ENCODE peak calls at places on chromosomes 6 and 20, in nine cellular contexts. J, K, F, B, N, O, Y, S and Z are unnamed samples.

GRCh38 chr20:1391640-1392442 is 1.0 kb downstream of the FKBP1A start:
- DNase-seq in J (no peak), K (peak), F (no peak), B (no peak), N (peak), O (peak), Y (no peak), S (peak), Z (no peak)

GRCh38 chr6:153092082-153093013 is 38.7 kb downstream of the RGS17 start:
- DNase-seq in J (no peak), K (peak), F (peak), B (no peak), N (no peak), O (no peak), Y (peak), S (no peak), Z (no peak)

GRCh38 chr6:150347845-150348244 is 21.0 kb upstream of the IYD start:
- DNase-seq in J (no peak), K (no peak), F (no peak), B (no peak), N (no peak), O (no peak), Y (no peak), S (peak), Z (no peak)

GRCh38 chr20:9515211-9515580 is 806 bp downstream of the LAMP5 start:
- DNase-seq in J (no peak), K (no peak), F (no peak), B (no peak), N (no peak), O (no peak), Y (no peak), S (no peak), Z (no peak)

GRCh38 chr20:41738584-41739193 is 120.5 kb upstream of the CHD6 start:
- DNase-seq in J (no peak), K (peak), F (no peak), B (no peak), N (peak), O (peak), Y (no peak), S (peak), Z (no peak)

GRCh38 chr6:71459162-71459561 is 170.6 kb downstream of the OGFRL1 start:
- DNase-seq in J (no peak), K (no peak), F (no peak), B (no peak), N (no peak), O (no peak), Y (no peak), S (no peak), Z (no peak)

GRCh38 chr6:45946887-45947286 is 68.8 kb downstream of the CLIC5 start:
- DNase-seq in J (no peak), K (peak), F (no peak), B (no peak), N (no peak), O (no peak), Y (no peak), S (no peak), Z (no peak)

GRCh38 chr6:524803-525202 is 132.1 kb downstream of the HUS1B start:
- DNase-seq in J (no peak), K (no peak), F (no peak), B (no peak), N (no peak), O (no peak), Y (no peak), S (peak), Z (no peak)

GRCh38 chr20:45998337-45998736 is 10.4 kb upstream of the MMP9 start:
- DNase-seq in J (peak), K (no peak), F (no peak), B (no peak), N (peak), O (no peak), Y (no peak), S (no peak), Z (no peak)

GRCh38 chr6:31791324-31792089 is 4.0 kb downstream of the VARS1 start:
- DNase-seq in J (no peak), K (peak), F (no peak), B (no peak), N (peak), O (no peak), Y (no peak), S (peak), Z (peak)

GRCh38 chr6:150380256-150380655 is 11.4 kb downstream of the IYD start:
- DNase-seq in J (no peak), K (peak), F (no peak), B (no peak), N (no peak), O (no peak), Y (peak), S (no peak), Z (no peak)

GRCh38 chr6:54132587-54132986 is 21.3 kb downstream of the MLIP start:
- DNase-seq in J (no peak), K (no peak), F (no peak), B (no peak), N (no peak), O (no peak), Y (no peak), S (no peak), Z (no peak)

GRCh38 chr6:27809939-27810767 is 102.0 kb downstream of the OR2B2 start:
- DNase-seq in J (peak), K (peak), F (peak), B (peak), N (peak), O (peak), Y (peak), S (peak), Z (peak)

GRCh38 chr20:25223179-25223661 is 24.7 kb upstream of the PYGB start:
- DNase-seq in J (no peak), K (peak), F (peak), B (no peak), N (no peak), O (peak), Y (peak), S (peak), Z (no peak)

GRCh38 chr6:128963561-128963960 is 80.6 kb downstream of the LAMA2 start:
- DNase-seq in J (no peak), K (no peak), F (peak), B (no peak), N (no peak), O (no peak), Y (no peak), S (no peak), Z (no peak)

GRCh38 chr6:159036673-159037072 is 8.1 kb downstream of the TAGAP start:
- DNase-seq in J (no peak), K (no peak), F (no peak), B (no peak), N (no peak), O (no peak), Y (no peak), S (no peak), Z (no peak)

GRCh38 chr6:167734662-167735497 is 91.8 kb upstream of the AFDN start:
- DNase-seq in J (peak), K (no peak), F (no peak), B (no peak), N (no peak), O (no peak), Y (no peak), S (no peak), Z (no peak)

GRCh38 chr20:17878912-17879602 is 89.5 kb downstream of the SNX5 start:
- DNase-seq in J (peak), K (no peak), F (no peak), B (no peak), N (no peak), O (no peak), Y (no peak), S (peak), Z (no peak)

GRCh38 chr6:163284151-163284550 is 130.4 kb upstream of the QKI start:
- DNase-seq in J (no peak), K (no peak), F (no peak), B (no peak), N (peak), O (no peak), Y (no peak), S (no peak), Z (no peak)

GRCh38 chr6:25911359-25911758 is 19.1 kb downstream of the SLC17A2 start:
- DNase-seq in J (no peak), K (no peak), F (no peak), B (no peak), N (no peak), O (no peak), Y (no peak), S (no peak), Z (no peak)

GRCh38 chr20:62370115-62370806 is 3.1 kb upstream of the LAMA5 start:
- DNase-seq in J (no peak), K (peak), F (no peak), B (no peak), N (peak), O (no peak), Y (peak), S (no peak), Z (no peak)

GRCh38 chr6:26300359-26300758 is 64.6 kb upstream of the BTN3A2 start:
- DNase-seq in J (no peak), K (peak), F (no peak), B (no peak), N (no peak), O (no peak), Y (no peak), S (no peak), Z (no peak)

GRCh38 chr6:35077713-35078105 is 63.4 kb downstream of the TCP11 start:
- DNase-seq in J (peak), K (no peak), F (no peak), B (peak), N (no peak), O (no peak), Y (no peak), S (no peak), Z (no peak)

GRCh38 chr6:130967502-130968469 is 95.3 kb downstream of the EPB41L2 start:
- DNase-seq in J (no peak), K (peak), F (no peak), B (no peak), N (no peak), O (no peak), Y (no peak), S (no peak), Z (no peak)

GRCh38 chr6:501891-502601 is 110.5 kb downstream of the IRF4 start:
- DNase-seq in J (no peak), K (peak), F (no peak), B (no peak), N (no peak), O (no peak), Y (no peak), S (no peak), Z (no peak)

GRCh38 chr6:111994791-111995190 is 59.1 kb upstream of the CCN6 start:
- DNase-seq in J (no peak), K (no peak), F (no peak), B (no peak), N (no peak), O (no peak), Y (no peak), S (no peak), Z (no peak)

GRCh38 chr6:118750143-118750542 is 98.8 kb upstream of the CEP85L start:
- DNase-seq in J (no peak), K (no peak), F (no peak), B (no peak), N (no peak), O (no peak), Y (no peak), S (no peak), Z (no peak)

GRCh38 chr6:36067374-36068011 is 39.9 kb downstream of the MAPK14 start:
- DNase-seq in J (no peak), K (no peak), F (no peak), B (no peak), N (no peak), O (no peak), Y (peak), S (no peak), Z (no peak)

GRCh38 chr6:141484726-141485125 is 648.0 kb upstream of the GJE1 start:
- DNase-seq in J (no peak), K (peak), F (no peak), B (no peak), N (peak), O (no peak), Y (no peak), S (peak), Z (no peak)

GRCh38 chr6:101011165-101011564 is 130.0 kb upstream of the ASCC3 start:
- DNase-seq in J (no peak), K (no peak), F (no peak), B (no peak), N (no peak), O (no peak), Y (no peak), S (peak), Z (no peak)

GRCh38 chr20:36538026-36538764 is 3.1 kb upstream of the MYL9 start:
- DNase-seq in J (peak), K (peak), F (no peak), B (no peak), N (no peak), O (no peak), Y (no peak), S (no peak), Z (no peak)
- TF ChIP-seq CTCF in J (no peak), K (no peak), F (no peak), B (no peak), N (no peak), O (no peak), Y (no peak), S (no peak), Z (no peak)

DNA sequence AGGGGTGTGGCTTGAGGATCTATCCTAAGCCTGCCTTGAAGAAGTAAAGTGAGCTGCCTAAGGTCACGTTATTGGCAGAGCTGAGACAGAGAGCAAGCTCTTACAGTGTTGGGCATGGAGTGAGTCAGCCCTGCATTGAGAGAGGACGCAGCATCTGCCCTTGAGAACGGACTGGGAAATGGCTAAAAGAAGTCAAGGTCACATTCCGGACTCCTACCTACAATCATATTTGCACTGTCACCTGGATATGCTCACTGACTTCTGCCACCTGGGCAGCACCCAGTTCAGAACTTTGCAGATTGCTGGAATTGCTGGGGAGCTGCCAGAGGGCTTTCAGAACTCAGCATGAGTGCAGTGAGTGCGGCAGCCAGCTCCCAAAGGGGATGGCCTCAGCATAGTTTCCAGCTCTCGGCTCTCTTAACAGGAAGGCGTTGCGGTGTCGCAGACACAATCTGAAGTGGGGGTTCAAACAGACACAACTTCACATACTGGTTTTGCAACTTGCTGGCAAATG is 199.3 kb upstream of the SGK1 start:
- DNase-seq in J (peak), K (peak), F (peak), B (peak), N (peak), O (peak), Y (peak), S (no peak), Z (peak)
- H3K4me3 ChIP-seq in J (peak), K (no peak), F (peak), B (no peak), N (no peak), O (no peak), Y (peak), S (no peak), Z (peak)

GRCh38 chr6:38942442-38942841 is 106.1 kb upstream of the GLP1R start:
- DNase-seq in J (no peak), K (no peak), F (no peak), B (no peak), N (no peak), O (no peak), Y (no peak), S (no peak), Z (no peak)

GRCh38 chr6:38944655-38945279 is 103.8 kb upstream of the GLP1R start:
- DNase-seq in J (no peak), K (no peak), F (no peak), B (no peak), N (no peak), O (no peak), Y (no peak), S (no peak), Z (no peak)

GRCh38 chr6:38938741-38939140 is 109.8 kb upstream of the GLP1R start:
- DNase-seq in J (no peak), K (no peak), F (no peak), B (no peak), N (no peak), O (no peak), Y (no peak), S (no peak), Z (no peak)

GRCh38 chr6:38937839-38938613 is 110.6 kb upstream of the GLP1R start:
- DNase-seq in J (no peak), K (no peak), F (no peak), B (no peak), N (no peak), O (no peak), Y (no peak), S (no peak), Z (no peak)

GRCh38 chr6:38943964-38944363 is 104.6 kb upstream of the GLP1R start:
- DNase-seq in J (no peak), K (no peak), F (no peak), B (no peak), N (no peak), O (no peak), Y (no peak), S (peak), Z (no peak)
- TF ChIP-seq CTCF in J (no peak), K (no peak), F (no peak), B (no peak), N (no peak), O (no peak), Y (no peak), S (peak), Z (no peak)

GRCh38 chr6:37135835-37136694 is 33.9 kb upstream of the PIM1 start:
- DNase-seq in J (no peak), K (peak), F (no peak), B (no peak), N (peak), O (no peak), Y (no peak), S (no peak), Z (no peak)
- H3K4me3 ChIP-seq in J (no peak), K (no peak), F (no peak), B (no peak), N (no peak), O (no peak), Y (no peak), S (no peak), Z (no peak)

DNA sequence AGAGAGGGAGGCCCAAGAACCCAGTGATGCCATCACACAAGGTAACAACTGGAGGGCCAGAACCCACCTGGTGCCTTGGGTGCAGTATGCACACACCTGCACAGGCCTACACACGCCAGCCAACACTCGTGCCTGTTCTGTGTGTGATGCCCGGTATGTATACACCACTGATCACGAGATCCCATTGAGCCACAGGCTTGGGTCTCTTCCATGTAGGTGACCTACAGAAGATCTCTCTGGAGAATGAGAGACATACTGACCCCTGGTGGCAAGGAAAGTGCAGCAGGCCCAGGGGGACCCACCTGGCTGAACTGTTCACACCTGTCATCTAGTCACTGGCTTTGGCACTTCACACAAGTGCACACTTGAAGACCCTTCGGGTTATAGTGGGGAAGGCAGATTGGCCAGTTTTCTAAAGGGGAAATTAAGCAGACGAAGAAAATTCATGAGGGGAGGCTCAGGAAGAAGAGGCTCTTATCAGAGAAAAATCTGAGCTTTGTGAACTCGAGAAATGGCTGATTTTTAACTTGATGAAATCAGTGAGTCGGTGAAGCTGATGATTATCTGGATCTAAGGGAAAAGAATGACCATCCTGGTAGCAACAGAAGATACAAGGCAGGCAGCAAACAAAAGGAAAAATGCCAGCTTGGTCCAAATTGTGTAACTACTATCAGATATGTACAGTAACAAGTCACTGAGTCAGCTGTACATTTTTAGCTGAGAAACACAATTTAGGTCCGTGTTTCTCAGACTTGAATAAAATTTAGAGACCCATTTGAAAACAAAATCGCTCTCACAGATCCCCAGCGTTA is 69.1 kb upstream of the PBOV1 start:
- DNase-seq in J (no peak), K (no peak), F (no peak), B (no peak), N (peak), O (no peak), Y (no peak), S (peak), Z (no peak)
- TF ChIP-seq CTCF in J (no peak), K (peak), F (peak), B (peak), N (peak), O (no peak), Y (peak), S (peak), Z (no peak)

DNA sequence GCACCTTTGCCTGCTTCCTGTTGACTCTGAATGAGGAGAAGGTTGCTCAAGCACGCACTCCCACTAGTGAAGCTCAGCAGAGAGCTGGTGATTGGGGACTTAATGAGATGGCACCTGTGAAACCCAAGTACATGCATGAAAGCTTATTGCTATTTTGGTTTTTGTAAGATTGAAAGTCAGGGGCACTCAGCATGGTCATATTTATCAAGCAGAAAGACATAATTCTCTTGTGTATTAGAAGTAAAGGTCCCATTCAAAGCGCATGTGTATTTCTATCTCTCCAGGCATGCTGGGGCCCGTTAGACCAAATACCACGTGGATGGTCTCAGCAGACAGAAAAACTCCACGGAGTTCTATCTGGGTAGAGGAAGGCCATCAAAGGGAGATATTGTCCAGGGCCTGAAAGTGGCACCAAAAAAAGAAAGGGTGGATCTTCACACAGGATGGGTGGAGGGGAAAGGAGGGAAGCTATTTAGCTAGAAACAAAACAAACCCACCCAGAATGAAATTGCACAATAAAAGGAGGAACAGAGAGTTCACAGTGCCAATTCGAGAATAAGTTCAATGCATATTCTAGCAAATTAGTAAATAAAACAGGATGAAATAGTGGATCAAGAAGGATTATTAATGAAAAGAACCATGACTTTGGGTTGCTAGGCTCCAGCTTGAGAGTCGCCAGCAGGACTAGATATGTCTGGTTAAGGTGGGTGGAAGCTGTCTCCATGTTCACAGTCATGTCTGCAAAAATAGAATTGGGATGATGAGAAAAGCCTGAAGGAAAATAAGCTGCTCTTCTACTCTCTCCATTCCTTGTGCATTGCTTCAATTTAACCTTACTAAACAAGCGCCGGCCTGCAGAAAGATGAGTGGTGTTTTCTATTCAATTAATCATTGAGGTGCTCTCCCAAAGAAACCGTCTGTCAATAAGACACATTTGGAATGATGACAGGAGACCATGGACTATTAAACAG is 224.9 kb upstream of the DTNBP1 start:
- DNase-seq in J (no peak), K (no peak), F (no peak), B (no peak), N (no peak), O (no peak), Y (no peak), S (peak), Z (no peak)
- H3K4me3 ChIP-seq in J (no peak), K (no peak), F (no peak), B (no peak), N (no peak), O (no peak), Y (no peak), S (no peak), Z (no peak)

GRCh38 chr20:44606725-44607441 is 24.5 kb downstream of the PKIG start:
- DNase-seq in J (no peak), K (no peak), F (no peak), B (no peak), N (no peak), O (peak), Y (no peak), S (no peak), Z (no peak)

GRCh38 chr20:44600758-44601562 is 18.6 kb downstream of the PKIG start:
- DNase-seq in J (peak), K (no peak), F (no peak), B (no peak), N (peak), O (peak), Y (no peak), S (no peak), Z (no peak)

GRCh38 chr20:44600301-44600700 is 17.9 kb downstream of the PKIG start:
- DNase-seq in J (peak), K (no peak), F (no peak), B (no peak), N (no peak), O (peak), Y (no peak), S (no peak), Z (no peak)

GRCh38 chr20:44601801-44602204 is 19.4 kb downstream of the PKIG start:
- DNase-seq in J (peak), K (peak), F (peak), B (no peak), N (peak), O (peak), Y (peak), S (no peak), Z (peak)

GRCh38 chr20:44603327-44603726 is 20.9 kb downstream of the PKIG start:
- DNase-seq in J (peak), K (no peak), F (no peak), B (no peak), N (no peak), O (peak), Y (no peak), S (no peak), Z (no peak)
- TF ChIP-seq CTCF in J (no peak), K (no peak), F (no peak), B (no peak), N (no peak), O (no peak), Y (no peak), S (peak), Z (no peak)

GRCh38 chr20:33443512-33444239 is at the start of gene SNTA1:
- DNase-seq in J (peak), K (peak), F (no peak), B (peak), N (peak), O (peak), Y (no peak), S (peak), Z (peak)
- H3K4me3 ChIP-seq in J (peak), K (peak), F (peak), B (peak), N (peak), O (peak), Y (peak), S (peak), Z (peak)